ENCODE peak calls at places on chromosomes 4 and X, in ten cellular contexts. One of them, this sample, is unnamed.

GRCh38 chrX:42531431-42531830 is 246.5 kb downstream of the PPP1R2C start:
- DNase-seq in tibial artery: no peak
- DNase-seq in tibial nerve: no peak
- DNase-seq in AG04450: no peak
- DNase-seq in fibroblast of lung: no peak
- DNase-seq in cardiac muscle cell: no peak
- DNase-seq in neural progenitor cell: no peak
- DNase-seq in transverse colon: no peak
- DNase-seq in HCT116: no peak
- DNase-seq in heart right ventricle: no peak
- DNase-seq in this sample: no peak

GRCh38 chr4:176335421-176335820 is 15.7 kb downstream of the SPCS3 start:
- DNase-seq in tibial artery: no peak
- DNase-seq in tibial nerve: no peak
- DNase-seq in AG04450: peak; percentile 32
- DNase-seq in fibroblast of lung: peak; percentile 59
- DNase-seq in cardiac muscle cell: peak; percentile 50
- DNase-seq in neural progenitor cell: no peak
- DNase-seq in transverse colon: no peak
- DNase-seq in HCT116: no peak
- DNase-seq in heart right ventricle: no peak
- DNase-seq in this sample: no peak

GRCh38 chrX:16023790-16024734 is 99.3 kb upstream of the GRPR start:
- DNase-seq in tibial artery: no peak
- DNase-seq in tibial nerve: no peak
- DNase-seq in AG04450: no peak
- DNase-seq in fibroblast of lung: peak; percentile 71
- DNase-seq in cardiac muscle cell: peak; percentile 24
- DNase-seq in neural progenitor cell: peak; percentile 60
- DNase-seq in transverse colon: no peak
- DNase-seq in HCT116: peak; percentile 65
- DNase-seq in heart right ventricle: no peak
- DNase-seq in this sample: no peak

GRCh38 chr4:118036336-118036735 is 2.0 kb downstream of the NDST3 start:
- DNase-seq in tibial artery: no peak
- DNase-seq in tibial nerve: no peak
- DNase-seq in AG04450: no peak
- DNase-seq in fibroblast of lung: no peak
- DNase-seq in cardiac muscle cell: no peak
- DNase-seq in neural progenitor cell: no peak
- DNase-seq in transverse colon: no peak
- DNase-seq in HCT116: no peak
- DNase-seq in heart right ventricle: no peak
- DNase-seq in this sample: no peak

GRCh38 chrX:4382273-4382672 is 668.8 kb upstream of the PRKX start:
- DNase-seq in tibial artery: no peak
- DNase-seq in tibial nerve: no peak
- DNase-seq in AG04450: no peak
- DNase-seq in fibroblast of lung: no peak
- DNase-seq in cardiac muscle cell: no peak
- DNase-seq in neural progenitor cell: no peak
- DNase-seq in transverse colon: no peak
- DNase-seq in HCT116: no peak
- DNase-seq in heart right ventricle: no peak
- DNase-seq in this sample: no peak

GRCh38 chr4:151644625-151645024 is 116.2 kb downstream of the GATB start:
- DNase-seq in tibial artery: no peak
- DNase-seq in tibial nerve: no peak
- DNase-seq in AG04450: no peak
- DNase-seq in fibroblast of lung: no peak
- DNase-seq in cardiac muscle cell: peak; percentile 9
- DNase-seq in neural progenitor cell: peak; percentile 83
- DNase-seq in transverse colon: no peak
- DNase-seq in HCT116: peak; percentile 10
- DNase-seq in heart right ventricle: no peak
- DNase-seq in this sample: no peak

GRCh38 chr4:63226236-63226635 is 1183.0 kb downstream of the TECRL start:
- DNase-seq in tibial artery: no peak
- DNase-seq in tibial nerve: no peak
- DNase-seq in AG04450: no peak
- DNase-seq in fibroblast of lung: no peak
- DNase-seq in cardiac muscle cell: no peak
- DNase-seq in neural progenitor cell: peak; percentile 10
- DNase-seq in transverse colon: no peak
- DNase-seq in HCT116: no peak
- DNase-seq in heart right ventricle: no peak
- DNase-seq in this sample: no peak

GRCh38 chrX:3806630-3807029 is 93.2 kb upstream of the PRKX start:
- DNase-seq in tibial artery: no peak
- DNase-seq in tibial nerve: no peak
- DNase-seq in AG04450: no peak
- DNase-seq in fibroblast of lung: no peak
- DNase-seq in cardiac muscle cell: no peak
- DNase-seq in neural progenitor cell: no peak
- DNase-seq in transverse colon: no peak
- DNase-seq in HCT116: no peak
- DNase-seq in heart right ventricle: no peak
- DNase-seq in this sample: no peak

GRCh38 chrX:101429934-101430333 is 21.9 kb downstream of the HNRNPH2 start:
- DNase-seq in tibial artery: no peak
- DNase-seq in tibial nerve: no peak
- DNase-seq in AG04450: no peak
- DNase-seq in fibroblast of lung: peak; percentile 66
- DNase-seq in cardiac muscle cell: no peak
- DNase-seq in neural progenitor cell: no peak
- DNase-seq in transverse colon: no peak
- DNase-seq in HCT116: no peak
- DNase-seq in heart right ventricle: no peak
- DNase-seq in this sample: no peak

DNA sequence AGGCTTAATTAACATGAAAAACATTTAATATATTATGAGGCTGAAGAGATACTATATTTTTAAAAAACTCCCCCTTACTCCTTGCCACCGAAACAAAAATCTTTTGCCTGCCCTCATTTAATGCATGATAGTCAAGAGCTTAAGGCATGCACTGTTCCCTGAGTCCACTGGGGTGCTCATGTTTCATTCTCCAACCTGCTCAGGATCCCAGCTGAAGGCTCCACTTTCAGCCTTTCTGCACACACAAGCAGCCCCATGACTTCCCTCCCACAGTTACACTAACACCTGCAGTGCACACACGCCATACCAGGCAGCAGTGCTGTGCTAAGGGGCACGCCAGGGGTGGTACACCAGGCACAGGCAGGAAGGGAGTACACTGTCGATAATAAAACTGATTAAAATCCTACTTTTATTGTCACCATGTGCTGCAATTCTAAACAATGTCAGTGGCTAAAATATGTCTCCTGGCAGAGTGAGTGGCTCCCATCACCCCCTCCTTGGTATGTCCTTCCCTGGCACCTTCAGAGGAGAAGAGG is 385.2 kb downstream of the BMPR1B start:
- DNase-seq in tibial artery: no peak
- DNase-seq in tibial nerve: no peak
- DNase-seq in AG04450: no peak
- DNase-seq in fibroblast of lung: no peak
- DNase-seq in cardiac muscle cell: no peak
- DNase-seq in neural progenitor cell: peak; percentile 18
- DNase-seq in transverse colon: no peak
- DNase-seq in HCT116: no peak
- DNase-seq in heart right ventricle: no peak
- DNase-seq in this sample: no peak
- H3K4me3 ChIP-seq in tibial artery: no peak overlapping the region
- H3K4me3 ChIP-seq in tibial nerve: no peak overlapping the region
- H3K4me3 ChIP-seq in AG04450: no peak overlapping the region
- H3K4me3 ChIP-seq in fibroblast of lung: no peak overlapping the region
- H3K4me3 ChIP-seq in cardiac muscle cell: no peak overlapping the region
- H3K4me3 ChIP-seq in neural progenitor cell: no peak overlapping the region
- H3K4me3 ChIP-seq in transverse colon: no peak overlapping the region
- H3K4me3 ChIP-seq in HCT116: no peak overlapping the region
- H3K4me3 ChIP-seq in heart right ventricle: no peak overlapping the region
- H3K4me3 ChIP-seq in this sample: no peak overlapping the region

DNA sequence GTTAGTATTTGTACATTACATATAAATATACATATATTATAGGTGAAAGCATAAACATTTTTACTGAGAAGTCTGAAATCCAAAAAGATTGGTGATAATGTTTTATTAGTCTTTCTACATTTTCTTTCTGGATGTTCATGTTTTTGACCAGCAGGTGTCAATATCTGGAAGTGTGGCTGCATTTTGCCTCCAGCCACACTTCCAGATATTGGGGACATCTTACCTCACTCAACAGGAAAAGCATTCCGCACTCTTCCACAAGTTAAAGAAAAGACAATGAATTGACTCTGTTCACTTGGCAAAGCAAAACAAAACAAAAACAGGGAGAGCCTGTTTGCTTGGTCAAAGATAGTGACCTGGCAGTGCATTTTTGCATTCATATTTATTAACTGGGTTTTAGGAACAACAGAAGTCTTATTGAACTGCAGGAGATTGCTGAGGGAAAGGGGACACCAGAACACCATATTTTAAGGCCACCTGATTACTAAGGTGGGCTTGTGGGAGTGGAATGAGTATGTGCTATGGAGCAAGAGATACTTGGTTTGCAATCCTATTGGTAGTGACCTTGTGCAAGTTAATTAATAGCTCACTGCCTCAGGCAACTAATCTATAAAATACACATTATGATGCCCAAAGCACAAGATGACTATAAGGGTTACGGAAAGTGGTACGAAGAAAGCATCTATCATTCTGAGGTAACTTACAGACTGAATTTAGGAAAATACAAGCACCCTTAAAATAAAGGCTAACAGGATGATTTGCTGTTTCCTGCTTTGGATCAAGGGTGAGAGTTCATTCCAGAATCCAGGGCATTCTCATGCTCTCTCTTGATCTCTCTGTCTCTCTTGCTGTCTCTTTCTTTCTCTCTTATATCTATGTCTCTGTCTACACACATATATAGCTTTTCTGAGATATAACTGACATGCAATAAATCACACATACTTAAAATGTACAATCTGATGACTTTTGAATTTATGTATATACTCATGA is 389.9 kb upstream of the EMCN start:
- DNase-seq in tibial artery: no peak
- DNase-seq in tibial nerve: no peak
- DNase-seq in AG04450: no peak
- DNase-seq in fibroblast of lung: peak; percentile 6
- DNase-seq in cardiac muscle cell: peak; percentile 35
- DNase-seq in neural progenitor cell: no peak
- DNase-seq in transverse colon: no peak
- DNase-seq in HCT116: no peak
- DNase-seq in heart right ventricle: no peak
- DNase-seq in this sample: no peak
- TF ChIP-seq CTCF in tibial artery: peak; percentile 17
- TF ChIP-seq CTCF in tibial nerve: peak; percentile 43
- TF ChIP-seq CTCF in AG04450: peak; percentile 40
- TF ChIP-seq CTCF in fibroblast of lung: peak; percentile 14
- TF ChIP-seq CTCF in cardiac muscle cell: peak; percentile 34
- TF ChIP-seq CTCF in neural progenitor cell: peak; percentile 38
- TF ChIP-seq CTCF in transverse colon: peak; percentile 20
- TF ChIP-seq CTCF in HCT116: peak; percentile 52
- TF ChIP-seq CTCF in heart right ventricle: peak; percentile 42
- TF ChIP-seq CTCF in this sample: no peak

GRCh38 chr4:4875147-4875546 is 15.7 kb downstream of the MSX1 start:
- DNase-seq in tibial artery: no peak
- DNase-seq in tibial nerve: no peak
- DNase-seq in AG04450: no peak
- DNase-seq in fibroblast of lung: no peak
- DNase-seq in cardiac muscle cell: no peak
- DNase-seq in neural progenitor cell: peak; percentile 14
- DNase-seq in transverse colon: no peak
- DNase-seq in HCT116: no peak
- DNase-seq in heart right ventricle: no peak
- DNase-seq in this sample: no peak
- H3K27me3 ChIP-seq in tibial artery: no peaks in the 10 kb centered on the region
- H3K27me3 ChIP-seq in tibial nerve: no peaks in the 10 kb centered on the region
- H3K27me3 ChIP-seq in AG04450: peaks cover 53% of the 10 kb centered on the region
- H3K27me3 ChIP-seq in fibroblast of lung: peaks cover 46% of the 10 kb centered on the region
- H3K27me3 ChIP-seq in cardiac muscle cell: peaks cover 68% of the 10 kb centered on the region
- H3K27me3 ChIP-seq in neural progenitor cell: peaks cover 100% of the 10 kb centered on the region
- H3K27me3 ChIP-seq in transverse colon: peaks cover 88% of the 10 kb centered on the region
- H3K27me3 ChIP-seq in HCT116: no peaks in the 10 kb centered on the region
- H3K27me3 ChIP-seq in heart right ventricle: peaks cover 94% of the 10 kb centered on the region
- H3K27me3 ChIP-seq in this sample: peaks cover 100% of the 10 kb centered on the region

DNA sequence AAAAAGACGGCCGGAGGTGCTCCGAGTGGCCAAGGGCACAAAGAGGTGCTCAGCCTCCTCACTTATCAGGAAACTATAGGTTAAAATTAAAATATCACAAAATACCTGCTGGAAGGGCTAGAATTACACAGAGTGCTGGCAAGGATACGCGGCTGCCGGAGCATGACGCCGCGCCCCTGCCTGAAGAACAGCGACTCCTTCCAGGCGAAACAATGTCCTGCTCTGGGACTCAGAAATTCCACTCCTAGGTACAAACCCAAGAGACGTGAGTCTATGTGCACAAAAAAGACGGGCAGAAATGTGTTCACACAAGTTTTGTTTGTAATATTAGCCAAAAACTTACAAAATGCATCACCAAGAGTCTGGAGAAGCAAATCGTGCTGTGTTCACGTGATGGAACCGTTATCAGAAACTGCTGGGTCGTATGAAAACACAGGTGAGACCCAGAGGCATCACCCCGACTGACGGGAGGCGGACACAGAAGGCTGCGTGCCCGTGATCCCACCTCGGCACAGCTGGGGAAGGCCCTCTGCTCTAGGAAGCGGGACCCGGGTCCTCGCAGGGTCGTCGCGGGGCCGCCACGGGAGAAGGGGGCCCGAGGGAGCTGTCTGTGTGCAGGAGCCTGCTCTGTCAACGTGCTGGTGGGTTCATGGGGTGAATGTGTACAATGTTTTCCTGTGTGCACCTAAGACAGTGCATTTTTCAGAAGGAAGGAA is 27.6 kb downstream of the CTBP1 start:
- DNase-seq in tibial artery: no peak
- DNase-seq in tibial nerve: no peak
- DNase-seq in AG04450: no peak
- DNase-seq in fibroblast of lung: no peak
- DNase-seq in cardiac muscle cell: no peak
- DNase-seq in neural progenitor cell: no peak
- DNase-seq in transverse colon: no peak
- DNase-seq in HCT116: no peak
- DNase-seq in heart right ventricle: no peak
- DNase-seq in this sample: no peak
- H3K4me3 ChIP-seq in tibial artery: no peak overlapping the region
- H3K4me3 ChIP-seq in tibial nerve: no peak overlapping the region
- H3K4me3 ChIP-seq in AG04450: no peak overlapping the region
- H3K4me3 ChIP-seq in fibroblast of lung: no peak overlapping the region
- H3K4me3 ChIP-seq in cardiac muscle cell: no peak overlapping the region
- H3K4me3 ChIP-seq in neural progenitor cell: no peak overlapping the region
- H3K4me3 ChIP-seq in transverse colon: no peak overlapping the region
- H3K4me3 ChIP-seq in HCT116: no peak overlapping the region
- H3K4me3 ChIP-seq in heart right ventricle: no peak overlapping the region
- H3K4me3 ChIP-seq in this sample: no peak overlapping the region

GRCh38 chr4:47485047-47485692 is at the start of gene ATP10D:
- DNase-seq in tibial artery: peak; percentile 95
- DNase-seq in tibial nerve: peak; percentile 91
- DNase-seq in AG04450: peak; percentile 79
- DNase-seq in fibroblast of lung: peak; percentile 94
- DNase-seq in cardiac muscle cell: peak; percentile 96
- DNase-seq in neural progenitor cell: peak; percentile 95
- DNase-seq in transverse colon: peak; percentile 97
- DNase-seq in HCT116: peak; percentile 74
- DNase-seq in heart right ventricle: peak; percentile 98
- DNase-seq in this sample: peak; percentile 100
- TF ChIP-seq CTCF in tibial artery: peak; percentile 33
- TF ChIP-seq CTCF in tibial nerve: peak; percentile 41
- TF ChIP-seq CTCF in AG04450: peak; percentile 33
- TF ChIP-seq CTCF in fibroblast of lung: no peak
- TF ChIP-seq CTCF in cardiac muscle cell: peak; percentile 18
- TF ChIP-seq CTCF in neural progenitor cell: no peak
- TF ChIP-seq CTCF in transverse colon: no peak
- TF ChIP-seq CTCF in HCT116: no peak
- TF ChIP-seq CTCF in heart right ventricle: peak; percentile 27
- TF ChIP-seq CTCF in this sample: no peak

This sample was measured in left lung.